ENCODE peak calls at places on chromosome 4, in four cellular contexts. One of them, this sample, is unnamed.

GRCh38 chr4:2321279-2322196 is 59.6 kb upstream of the MXD4 start:
- DNase-seq in astrocyte of the cerebellum: no peak
- DNase-seq in cardiac fibroblast: no peak
- DNase-seq in body of pancreas: no peak
- DNase-seq in this sample: no peak

GRCh38 chr4:74230902-74231499 is 73.1 kb downstream of the MTHFD2L start:
- DNase-seq in astrocyte of the cerebellum: no peak
- DNase-seq in cardiac fibroblast: peak
- DNase-seq in body of pancreas: no peak
- DNase-seq in this sample: peak

GRCh38 chr4:22391548-22391947 is 124.3 kb downstream of the ADGRA3 start:
- DNase-seq in astrocyte of the cerebellum: peak
- DNase-seq in cardiac fibroblast: peak
- DNase-seq in body of pancreas: no peak
- DNase-seq in this sample: no peak

GRCh38 chr4:177006331-177006730 is 213.6 kb upstream of the VEGFC start:
- DNase-seq in astrocyte of the cerebellum: no peak
- DNase-seq in cardiac fibroblast: no peak
- DNase-seq in body of pancreas: no peak
- DNase-seq in this sample: no peak

GRCh38 chr4:185036842-185037241 is 18.6 kb downstream of the HELT start:
- DNase-seq in astrocyte of the cerebellum: no peak
- DNase-seq in cardiac fibroblast: no peak
- DNase-seq in body of pancreas: no peak
- DNase-seq in this sample: no peak

GRCh38 chr4:36651253-36651652 is 369.8 kb downstream of the DTHD1 start:
- DNase-seq in astrocyte of the cerebellum: no peak
- DNase-seq in cardiac fibroblast: no peak
- DNase-seq in body of pancreas: no peak
- DNase-seq in this sample: peak

GRCh38 chr4:174423257-174423944 is 98.9 kb downstream of the HPGD start:
- DNase-seq in astrocyte of the cerebellum: peak
- DNase-seq in cardiac fibroblast: peak
- DNase-seq in body of pancreas: peak
- DNase-seq in this sample: peak

GRCh38 chr4:53459548-53459947 is 82.1 kb downstream of the FIP1L1 start:
- DNase-seq in astrocyte of the cerebellum: no peak
- DNase-seq in cardiac fibroblast: peak
- DNase-seq in body of pancreas: no peak
- DNase-seq in this sample: no peak

GRCh38 chr4:3375688-3376087 is 66.1 kb upstream of the HGFAC start:
- DNase-seq in astrocyte of the cerebellum: peak
- DNase-seq in cardiac fibroblast: peak
- DNase-seq in body of pancreas: no peak
- DNase-seq in this sample: no peak

GRCh38 chr4:6332042-6332668 is 62.5 kb downstream of the WFS1 start:
- DNase-seq in astrocyte of the cerebellum: no peak
- DNase-seq in cardiac fibroblast: peak
- DNase-seq in body of pancreas: peak
- DNase-seq in this sample: no peak

GRCh38 chr4:156765277-156765676 is 206.3 kb downstream of the PDGFC start:
- DNase-seq in astrocyte of the cerebellum: no peak
- DNase-seq in cardiac fibroblast: peak
- DNase-seq in body of pancreas: no peak
- DNase-seq in this sample: no peak

GRCh38 chr4:27055226-27055760 is 194.7 kb downstream of the STIM2 start:
- DNase-seq in astrocyte of the cerebellum: no peak
- DNase-seq in cardiac fibroblast: no peak
- DNase-seq in body of pancreas: no peak
- DNase-seq in this sample: no peak

GRCh38 chr4:7971881-7972500 is 32.3 kb upstream of the AFAP1 start:
- DNase-seq in astrocyte of the cerebellum: no peak
- DNase-seq in cardiac fibroblast: no peak
- DNase-seq in body of pancreas: no peak
- DNase-seq in this sample: no peak

GRCh38 chr4:168612435-168613139 is 115.7 kb downstream of the PALLD start:
- DNase-seq in astrocyte of the cerebellum: no peak
- DNase-seq in cardiac fibroblast: peak
- DNase-seq in body of pancreas: no peak
- DNase-seq in this sample: no peak

GRCh38 chr4:157075811-157076577 is at the start of gene GLRB:
- DNase-seq in astrocyte of the cerebellum: no peak
- DNase-seq in cardiac fibroblast: peak
- DNase-seq in body of pancreas: peak
- DNase-seq in this sample: no peak

GRCh38 chr4:7904108-7904516 is 35.5 kb downstream of the AFAP1 start:
- DNase-seq in astrocyte of the cerebellum: peak
- DNase-seq in cardiac fibroblast: peak
- DNase-seq in body of pancreas: no peak
- DNase-seq in this sample: no peak

GRCh38 chr4:122930877-122931276 is 8.5 kb upstream of the NUDT6 start:
- DNase-seq in astrocyte of the cerebellum: no peak
- DNase-seq in cardiac fibroblast: peak
- DNase-seq in body of pancreas: no peak
- DNase-seq in this sample: no peak

GRCh38 chr4:132344924-132345828 is 803.9 kb upstream of the PCDH10 start:
- DNase-seq in astrocyte of the cerebellum: no peak
- DNase-seq in cardiac fibroblast: no peak
- DNase-seq in body of pancreas: no peak
- DNase-seq in this sample: no peak

GRCh38 chr4:86942185-86942666 is 7.4 kb downstream of the AFF1 start:
- DNase-seq in astrocyte of the cerebellum: no peak
- DNase-seq in cardiac fibroblast: peak
- DNase-seq in body of pancreas: no peak
- DNase-seq in this sample: no peak

GRCh38 chr4:54110019-54110416 is 10.1 kb downstream of the GSX2 start:
- DNase-seq in astrocyte of the cerebellum: no peak
- DNase-seq in cardiac fibroblast: no peak
- DNase-seq in body of pancreas: no peak
- DNase-seq in this sample: no peak

GRCh38 chr4:169202143-169202699 is 68.5 kb downstream of the SH3RF1 start:
- DNase-seq in astrocyte of the cerebellum: no peak
- DNase-seq in cardiac fibroblast: no peak
- DNase-seq in body of pancreas: no peak
- DNase-seq in this sample: no peak

GRCh38 chr4:155033604-155034003 is 174.8 kb upstream of the NPY2R start:
- DNase-seq in astrocyte of the cerebellum: no peak
- DNase-seq in cardiac fibroblast: no peak
- DNase-seq in body of pancreas: no peak
- DNase-seq in this sample: no peak

GRCh38 chr4:139978692-139979091 is 175.3 kb downstream of the MAML3 start:
- DNase-seq in astrocyte of the cerebellum: no peak
- DNase-seq in cardiac fibroblast: no peak
- DNase-seq in body of pancreas: no peak
- DNase-seq in this sample: no peak

DNA sequence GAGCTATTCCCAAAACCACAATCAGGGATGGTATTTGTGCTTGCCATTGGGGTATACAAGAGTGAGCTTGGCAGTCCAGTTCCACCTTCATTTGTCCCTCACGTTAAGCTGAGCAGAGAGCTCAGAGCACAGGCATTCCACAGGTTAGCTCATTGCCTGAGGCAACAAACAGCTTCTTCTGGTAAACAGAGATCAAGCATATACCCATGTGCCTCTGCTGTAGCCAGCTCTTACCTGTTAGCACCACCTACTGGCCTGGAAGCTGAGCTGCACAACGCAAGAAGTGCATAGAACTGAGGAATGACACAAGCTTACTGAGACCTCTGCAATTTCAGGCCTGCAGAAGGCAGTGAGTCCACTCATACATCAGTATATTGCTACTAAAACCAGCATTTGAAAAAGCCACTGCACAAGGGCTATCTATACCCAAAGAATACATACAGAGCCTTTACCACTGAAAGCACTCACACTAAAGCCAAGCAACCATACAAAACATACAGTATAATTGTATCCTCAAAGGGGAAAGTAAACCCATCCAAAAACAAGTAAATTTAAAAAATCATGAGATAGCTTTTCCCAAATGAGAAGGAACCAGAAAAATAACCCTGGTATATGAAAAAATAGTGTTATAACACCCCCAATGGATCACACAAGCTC is 258.3 kb upstream of the GABRA2 start:
- DNase-seq in astrocyte of the cerebellum: peak
- DNase-seq in cardiac fibroblast: peak
- DNase-seq in body of pancreas: no peak
- DNase-seq in this sample: peak
- TF ChIP-seq CTCF in astrocyte of the cerebellum: peak
- TF ChIP-seq CTCF in cardiac fibroblast: peak
- TF ChIP-seq CTCF in body of pancreas: peak
- TF ChIP-seq CTCF in this sample: peak

GRCh38 chr4:10057023-10057395 is 35.7 kb upstream of the SLC2A9 start:
- DNase-seq in astrocyte of the cerebellum: no peak
- DNase-seq in cardiac fibroblast: no peak
- DNase-seq in body of pancreas: no peak
- DNase-seq in this sample: no peak

GRCh38 chr4:10056334-10057022 is 35.2 kb upstream of the SLC2A9 start:
- DNase-seq in astrocyte of the cerebellum: peak
- DNase-seq in cardiac fibroblast: no peak
- DNase-seq in body of pancreas: no peak
- DNase-seq in this sample: no peak

GRCh38 chr4:10054571-10055041 is 33.3 kb upstream of the SLC2A9 start:
- DNase-seq in astrocyte of the cerebellum: no peak
- DNase-seq in cardiac fibroblast: peak
- DNase-seq in body of pancreas: no peak
- DNase-seq in this sample: no peak

GRCh38 chr4:10053635-10054453 is 32.5 kb upstream of the SLC2A9 start:
- DNase-seq in astrocyte of the cerebellum: no peak
- DNase-seq in cardiac fibroblast: no peak
- DNase-seq in body of pancreas: no peak
- DNase-seq in this sample: no peak

DNA sequence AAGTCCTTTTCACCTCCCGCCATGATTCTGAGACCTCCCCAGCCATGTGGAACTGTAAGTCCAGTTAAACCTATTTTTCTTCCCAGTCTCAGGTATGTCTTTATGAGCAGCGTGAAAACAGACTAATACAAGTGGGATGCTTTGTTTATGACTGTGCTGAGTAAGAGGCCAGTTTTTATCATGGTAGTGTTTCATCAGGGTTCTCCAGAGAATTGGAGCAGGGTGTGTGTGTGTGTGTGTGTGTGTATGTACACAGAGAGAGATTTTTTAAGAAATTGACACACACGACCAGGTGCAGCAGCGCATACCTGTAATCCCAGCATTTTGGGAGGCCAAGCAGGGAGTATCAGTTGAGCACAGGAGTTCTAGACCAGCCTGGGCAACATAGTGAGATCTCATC is 34.6 kb upstream of the SLC2A9 start:
- DNase-seq in astrocyte of the cerebellum: no peak
- DNase-seq in cardiac fibroblast: peak
- DNase-seq in body of pancreas: no peak
- DNase-seq in this sample: no peak
- H3K4me3 ChIP-seq in astrocyte of the cerebellum: no peak
- H3K4me3 ChIP-seq in cardiac fibroblast: no peak
- H3K4me3 ChIP-seq in body of pancreas: no peak
- H3K4me3 ChIP-seq in this sample: no peak

DNA sequence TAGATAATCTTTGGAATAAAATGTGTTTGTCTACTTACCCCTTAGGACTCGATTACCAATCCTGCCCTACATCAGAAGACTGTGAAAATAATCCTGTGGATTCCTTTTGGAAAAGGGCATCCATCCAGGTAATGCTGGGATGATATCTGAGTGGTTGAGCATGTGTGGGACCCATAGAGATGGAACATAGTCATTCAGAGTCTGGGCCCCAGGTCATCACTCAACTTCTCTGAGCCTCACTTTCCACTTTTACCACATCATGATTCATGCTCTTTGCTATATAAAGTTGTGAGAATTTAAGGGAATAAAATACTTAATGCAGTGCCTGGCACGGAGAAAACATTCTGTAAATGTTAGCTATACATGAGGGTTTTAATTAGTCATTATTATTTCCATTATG is 8.9 kb downstream of the BST1 start:
- DNase-seq in astrocyte of the cerebellum: no peak
- DNase-seq in cardiac fibroblast: no peak
- DNase-seq in body of pancreas: no peak
- DNase-seq in this sample: no peak
- TF ChIP-seq CTCF in astrocyte of the cerebellum: no peak
- TF ChIP-seq CTCF in cardiac fibroblast: no peak
- TF ChIP-seq CTCF in body of pancreas: no peak
- TF ChIP-seq CTCF in this sample: no peak

DNA sequence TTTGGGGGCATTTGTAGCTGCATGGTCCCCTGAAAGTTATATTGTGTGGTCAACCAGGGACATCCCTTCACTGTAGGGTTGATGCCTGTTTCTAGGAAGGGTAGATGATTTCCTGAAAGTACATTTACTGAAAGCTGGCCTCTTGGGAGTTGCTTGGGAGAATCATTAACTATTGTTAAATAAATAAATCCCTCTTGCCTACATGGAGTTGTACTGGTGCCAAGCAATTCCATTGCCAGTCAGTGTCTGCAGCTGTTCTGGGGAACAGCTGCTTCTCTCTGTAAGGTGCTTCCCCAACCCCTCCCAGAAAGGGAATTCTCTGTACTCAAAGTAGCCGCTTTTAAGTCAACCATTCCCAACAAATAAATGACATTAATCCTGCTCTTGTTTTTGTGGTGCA is 51.1 kb downstream of the C4orf51 start:
- DNase-seq in astrocyte of the cerebellum: no peak
- DNase-seq in cardiac fibroblast: peak
- DNase-seq in body of pancreas: peak
- DNase-seq in this sample: peak
- H3K4me3 ChIP-seq in astrocyte of the cerebellum: no peak
- H3K4me3 ChIP-seq in cardiac fibroblast: no peak
- H3K4me3 ChIP-seq in body of pancreas: no peak
- H3K4me3 ChIP-seq in this sample: no peak

GRCh38 chr4:179285696-179286095 is 1843.5 kb upstream of the AGA start:
- DNase-seq in astrocyte of the cerebellum: no peak
- DNase-seq in cardiac fibroblast: no peak
- DNase-seq in body of pancreas: no peak
- DNase-seq in this sample: no peak
- TF ChIP-seq CTCF in astrocyte of the cerebellum: no peak
- TF ChIP-seq CTCF in cardiac fibroblast: no peak
- TF ChIP-seq CTCF in body of pancreas: no peak
- TF ChIP-seq CTCF in this sample: no peak

DNA sequence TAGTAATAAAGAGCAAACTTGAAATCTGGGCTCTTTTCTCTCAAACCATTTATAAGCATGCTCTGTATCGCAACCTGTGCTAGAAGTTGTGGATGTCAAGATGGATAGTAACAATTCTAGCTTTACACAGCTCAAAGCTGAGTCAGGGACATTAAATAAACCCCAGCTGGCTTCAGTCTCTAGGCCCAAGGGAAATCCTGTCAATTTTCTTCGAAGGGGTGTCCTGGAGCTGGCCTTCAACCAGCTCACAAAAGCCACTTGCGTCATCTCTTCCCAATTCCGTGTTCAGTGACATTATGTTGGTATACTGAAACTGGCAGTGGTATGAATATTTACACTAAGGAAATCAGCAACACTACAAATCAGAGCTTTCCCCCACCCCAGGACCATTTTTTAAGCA is 89.8 kb upstream of the PRKG2 start:
- DNase-seq in astrocyte of the cerebellum: no peak
- DNase-seq in cardiac fibroblast: peak
- DNase-seq in body of pancreas: no peak
- DNase-seq in this sample: no peak
- H3K4me3 ChIP-seq in astrocyte of the cerebellum: no peak
- H3K4me3 ChIP-seq in cardiac fibroblast: no peak
- H3K4me3 ChIP-seq in body of pancreas: no peak
- H3K4me3 ChIP-seq in this sample: no peak

This sample was measured in epithelial cell of proximal tubule.